ENCODE peak calls at places on chromosomes 11 and 22, in nine cellular contexts. K is B cell, U is neural crest cell, V is fibroblast of villous mesenchyme, H is mesothelial cell of epicardium, B is keratinocyte, J is cardiac muscle cell, E is H9, Z is IMR-90. I is an unnamed sample.

GRCh38 chr22:19871023-19871844 is 16.6 kb upstream of the GNB1L start:
- DNase-seq in H (no peak), V (no peak), J (no peak), E (no peak), B (no peak), Z (no peak), K (peak), U (no peak), I (peak)

GRCh38 chr11:13368041-13368446 is 90.5 kb downstream of the BMAL1 start:
- DNase-seq in K (no peak), U (no peak), J (no peak), B (no peak), E (no peak), Z (peak), V (peak), H (no peak), I (no peak)

GRCh38 chr22:35604671-35605457 is 12.3 kb downstream of the MB start:
- DNase-seq in V (peak), H (no peak), J (peak), E (no peak), U (no peak), B (no peak), Z (no peak), K (no peak), I (no peak)

GRCh38 chr11:1692708-1693326 is 4.2 kb upstream of the KRTAP5-6 start:
- DNase-seq in V (no peak), U (no peak), K (no peak), J (no peak), E (no peak), B (no peak), Z (no peak), H (no peak), I (no peak)

GRCh38 chr11:75474878-75475766 is 42.1 kb upstream of the KLHL35 start:
- DNase-seq in U (peak), B (no peak), Z (peak), K (no peak), V (peak), H (no peak), E (peak), J (peak), I (peak)

GRCh38 chr11:99432677-99433076 is 411.9 kb downstream of the CNTN5 start:
- DNase-seq in K (no peak), H (no peak), J (no peak), Z (no peak), B (no peak), U (no peak), E (no peak), V (no peak), I (no peak)

GRCh38 chr11:8000390-8000789 is 13.3 kb downstream of the EIF3F start:
- DNase-seq in E (no peak), J (no peak), H (no peak), K (no peak), B (no peak), U (no peak), Z (no peak), V (no peak), I (no peak)

GRCh38 chr11:211295-211694 is 3.8 kb downstream of the RIC8A start:
- DNase-seq in B (no peak), E (no peak), J (no peak), U (no peak), Z (no peak), K (no peak), V (no peak), H (no peak), I (no peak)

GRCh38 chr22:42364641-42365336 is 67.4 kb downstream of the NFAM1 start:
- DNase-seq in K (no peak), U (no peak), Z (peak), J (peak), V (no peak), H (no peak), B (no peak), E (no peak), I (peak)

GRCh38 chr22:36331912-36332622 is 55.7 kb downstream of the MYH9 start:
- DNase-seq in V (no peak), U (no peak), E (no peak), B (no peak), K (peak), H (no peak), J (peak), Z (peak), I (no peak)

GRCh38 chr11:112797653-112798293 is 163.4 kb upstream of the NCAM1 start:
- DNase-seq in U (peak), E (peak), V (peak), K (no peak), B (no peak), J (peak), H (no peak), Z (no peak), I (peak)
- TF ChIP-seq CTCF in U (peak), E (peak), V (peak), K (no peak), B (peak), J (peak), H (peak), Z (peak), I (peak)

GRCh38 chr11:27642954-27643353 is 57.3 kb downstream of the BDNF start:
- DNase-seq in E (no peak), H (no peak), V (no peak), K (no peak), B (no peak), J (peak), Z (no peak), U (no peak), I (no peak)
- TF ChIP-seq CTCF in E (peak), H (no peak), V (no peak), K (no peak), B (no peak), J (no peak), Z (peak), U (no peak), I (no peak)

GRCh38 chr11:61475433-61475832 is 33.1 kb upstream of the LRRC10B start:
- DNase-seq in Z (no peak), H (no peak), J (no peak), B (no peak), E (no peak), K (no peak), V (no peak), U (no peak), I (no peak)

GRCh38 chr11:61480936-61481335 is 27.6 kb upstream of the LRRC10B start:
- DNase-seq in J (peak), U (peak), K (no peak), V (no peak), H (no peak), Z (no peak), E (peak), B (no peak), I (peak)

GRCh38 chr11:61480261-61480660 is 28.3 kb upstream of the LRRC10B start:
- DNase-seq in V (no peak), U (no peak), Z (no peak), K (no peak), H (no peak), J (no peak), E (no peak), B (no peak), I (no peak)

GRCh38 chr11:61477126-61477525 is 31.4 kb upstream of the LRRC10B start:
- DNase-seq in E (no peak), Z (no peak), V (no peak), J (no peak), B (no peak), U (no peak), H (no peak), K (no peak), I (no peak)

DNA sequence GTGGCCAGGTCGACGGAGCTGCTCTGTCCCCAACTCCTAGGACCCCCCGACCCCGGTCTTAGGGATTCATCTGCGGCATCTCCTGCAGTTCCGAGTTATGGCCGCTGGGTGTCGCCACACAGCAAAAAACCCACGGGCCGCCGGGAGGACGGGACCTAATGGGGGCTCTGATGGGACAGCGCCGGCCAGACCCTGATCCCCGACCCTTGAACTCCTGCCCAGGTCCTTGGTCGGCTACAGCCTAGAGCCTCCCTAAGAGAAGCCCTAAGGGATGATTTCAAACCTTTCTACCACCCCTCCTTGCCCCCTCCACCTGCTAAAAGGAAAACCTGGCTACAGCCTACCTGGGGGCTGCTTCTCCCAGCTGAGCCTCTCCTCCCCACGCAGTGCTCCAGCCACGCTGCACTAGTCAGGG is 30.8 kb upstream of the LRRC10B start:
- DNase-seq in J (no peak), H (peak), K (peak), V (peak), Z (no peak), U (peak), B (no peak), E (peak), I (peak)
- TF ChIP-seq CTCF in J (peak), H (peak), K (peak), V (peak), Z (peak), U (peak), B (peak), E (peak), I (peak)

GRCh38 chr11:86211619-86212018 is 32.9 kb upstream of the EED start:
- DNase-seq in K (no peak), B (no peak), U (no peak), J (no peak), Z (no peak), H (no peak), E (no peak), V (no peak), I (no peak)

GRCh38 chr11:86218125-86219081 is 26.1 kb upstream of the EED start:
- DNase-seq in E (peak), Z (peak), V (peak), K (peak), H (peak), J (peak), B (no peak), U (peak), I (peak)

GRCh38 chr11:86210898-86211297 is 33.7 kb upstream of the EED start:
- DNase-seq in H (no peak), U (no peak), V (no peak), K (no peak), B (no peak), J (no peak), Z (no peak), E (no peak), I (no peak)

GRCh38 chr11:86212212-86212611 is 32.3 kb upstream of the EED start:
- DNase-seq in K (no peak), U (no peak), E (no peak), Z (peak), V (no peak), J (no peak), B (no peak), H (no peak), I (no peak)

GRCh38 chr11:86214710-86215109 is 29.8 kb upstream of the EED start:
- DNase-seq in Z (no peak), U (no peak), V (no peak), K (no peak), B (no peak), H (no peak), E (no peak), J (no peak), I (no peak)
- TF ChIP-seq CTCF in Z (no peak), U (no peak), V (peak), K (no peak), B (peak), H (no peak), E (peak), J (no peak), I (no peak)

DNA sequence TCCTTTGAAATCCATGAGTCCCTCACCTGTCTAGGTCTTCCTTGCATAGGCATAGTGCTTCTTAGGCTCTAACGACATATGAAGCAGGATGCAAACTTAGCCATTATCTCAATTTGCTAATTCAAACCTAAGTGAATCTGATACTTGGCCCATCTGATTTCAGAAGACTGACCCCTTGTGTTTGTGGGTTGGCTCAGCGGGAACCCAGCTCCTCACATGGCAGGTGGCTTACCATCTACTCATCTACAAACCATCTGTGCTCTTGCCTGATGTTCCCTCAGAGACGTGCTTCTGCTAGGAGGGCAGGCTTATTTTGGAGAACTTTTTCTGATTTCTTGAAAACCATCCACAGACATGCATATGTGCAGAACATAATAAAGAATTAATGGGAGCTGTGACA is 15.2 kb downstream of the ELMOD1 start:
- DNase-seq in B (no peak), K (no peak), J (no peak), V (no peak), U (no peak), H (no peak), E (peak), Z (no peak), I (no peak)
- TF ChIP-seq CTCF in B (no peak), K (no peak), J (no peak), V (peak), U (no peak), H (no peak), E (peak), Z (peak), I (no peak)

DNA sequence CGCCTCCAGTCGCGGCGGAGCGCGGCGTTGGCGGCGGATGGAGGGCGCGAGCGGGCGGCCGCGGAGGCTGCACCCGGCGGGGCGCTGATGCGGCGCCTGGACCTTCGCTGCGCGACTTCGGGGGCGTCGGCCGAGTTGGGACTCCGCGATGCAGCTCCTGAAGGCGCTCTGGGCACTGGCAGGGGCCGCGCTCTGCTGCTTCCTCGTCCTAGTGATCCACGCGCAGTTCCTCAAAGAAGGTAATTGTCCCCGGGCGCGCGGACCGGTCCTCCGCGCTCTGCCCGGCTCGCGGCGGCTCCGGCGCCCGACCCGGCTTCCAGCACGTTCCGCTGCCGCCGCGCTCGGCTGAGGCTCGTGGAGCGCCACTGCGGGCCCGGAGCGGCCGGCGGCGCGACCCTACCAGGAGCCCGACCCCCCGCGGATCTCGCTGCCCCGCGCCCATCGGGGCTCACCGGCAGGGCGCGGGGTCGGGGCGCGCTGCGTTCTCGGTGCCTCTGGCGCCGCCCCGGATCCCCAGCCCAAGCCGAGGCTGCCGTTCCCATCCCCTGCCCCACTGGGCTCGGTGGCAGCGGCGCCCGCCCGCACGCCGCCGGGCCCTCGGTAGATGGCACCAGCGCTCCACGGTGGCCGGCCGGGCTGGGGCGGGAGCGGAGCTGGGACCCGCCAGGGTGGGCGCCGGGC is 1251.2 kb downstream of the BRD1 start:
- DNase-seq in B (no peak), U (peak), K (no peak), Z (no peak), H (peak), E (peak), J (no peak), V (no peak), I (peak)
- TF ChIP-seq CTCF in B (no peak), U (peak), K (no peak), Z (no peak), H (peak), E (peak), J (no peak), V (no peak), I (peak)

DNA sequence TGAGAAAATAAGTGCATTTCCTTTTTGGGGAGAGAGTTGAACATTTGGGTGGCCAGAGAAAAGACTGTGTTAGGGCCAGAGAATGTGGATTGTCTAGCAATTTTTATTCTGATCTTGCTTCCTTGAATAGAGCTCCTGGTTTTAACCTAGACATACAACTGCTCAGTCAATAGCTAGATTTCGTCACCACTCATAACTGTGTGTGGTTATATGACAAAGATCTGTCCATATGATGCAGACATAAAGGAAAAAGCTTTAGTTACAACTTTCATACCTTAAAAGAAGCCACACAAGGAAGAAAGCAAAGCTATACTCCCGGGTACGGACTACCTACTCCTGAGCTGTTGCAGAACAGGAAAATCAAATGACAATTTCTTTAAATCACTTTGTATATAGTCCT is 37.2 kb downstream of the MS4A6A start:
- DNase-seq in B (no peak), J (no peak), K (no peak), V (no peak), H (no peak), E (no peak), U (no peak), Z (no peak), I (no peak)
- TF ChIP-seq CTCF in B (no peak), J (no peak), K (no peak), V (no peak), H (no peak), E (no peak), U (no peak), Z (no peak), I (no peak)